ENCODE peak calls at places on chromosomes 5 and 9, in eight cellular contexts. Z is EL, N is lower lobe of right lung, H is hypothalamus, D is dorsolateral prefrontal cortex, P is breast epithelium, I is T-helper 9 cell, E is endothelial cell. R is an unnamed sample.
A peak's percentile ranks its signal among the peaks of the same experiment; 100 is the strongest.

GRCh38 chr9:3059781-3060468 is 216.0 kb upstream of the PUM3 start:
- DNase-seq in D (no peak), Z (peak; percentile 49), N (no peak), P (no peak), I (no peak), E (no peak), H (no peak), R (peak; percentile 10)

GRCh38 chr5:56094579-56095361 is 100.0 kb upstream of the IL6ST start:
- DNase-seq in I (no peak), P (no peak), D (no peak), E (no peak), N (no peak), H (no peak), Z (no peak), R (no peak)

GRCh38 chr5:131221888-131222287 is 42.0 kb upstream of the CDC42SE2 start:
- DNase-seq in N (no peak), D (no peak), H (no peak), I (no peak), P (no peak), E (no peak), Z (peak; percentile 40), R (no peak)

GRCh38 chr5:105868038-105868775 is 1802.5 kb downstream of the EFNA5 start:
- DNase-seq in Z (no peak), E (no peak), P (no peak), N (no peak), I (no peak), H (no peak), D (no peak), R (no peak)

GRCh38 chr9:33378121-33378795 is 24.1 kb downstream of the AQP7 start:
- DNase-seq in P (no peak), D (no peak), Z (no peak), N (no peak), I (no peak), H (no peak), E (no peak), R (no peak)

GRCh38 chr5:52893105-52893504 is 96.0 kb upstream of the ITGA2 start:
- DNase-seq in Z (peak; percentile 61), N (no peak), H (no peak), E (no peak), D (no peak), I (no peak), P (no peak), R (no peak)

GRCh38 chr5:52771343-52772039 is 16.2 kb upstream of the ITGA1 start:
- DNase-seq in P (no peak), N (no peak), I (no peak), E (no peak), D (no peak), Z (no peak), H (no peak), R (no peak)

GRCh38 chr9:105834404-105834803 is 140.1 kb downstream of the TMEM38B start:
- DNase-seq in N (no peak), D (no peak), P (no peak), I (no peak), H (no peak), E (no peak), Z (no peak), R (no peak)

GRCh38 chr5:76192837-76193236 is 109.7 kb downstream of the SV2C start:
- DNase-seq in D (no peak), I (no peak), H (no peak), Z (no peak), P (no peak), E (no peak), N (no peak), R (no peak)

R was measured in A172.